ENCODE peak calls at places on chromosomes 7 and 10, in seven cellular contexts. One of them, this sample, is unnamed.

GRCh38 chr7:95395755-95396135 is 430 bp downstream of the PON3 start:
- DNase-seq in GM23248: no peak
- DNase-seq in astrocyte: no peak
- DNase-seq in GM23338: peak; percentile 11
- DNase-seq in fibroblast of lung: no peak
- DNase-seq in HCT116: no peak
- DNase-seq in A549: no peak
- DNase-seq in this sample: no peak

GRCh38 chr10:43233601-43234430 is 33.0 kb downstream of the RASGEF1A start:
- DNase-seq in A549: no peak
- DNase-seq in GM23248: no peak
- DNase-seq in GM23338: no peak
- DNase-seq in astrocyte: no peak
- DNase-seq in HCT116: no peak
- DNase-seq in fibroblast of lung: no peak
- DNase-seq in this sample: no peak

GRCh38 chr10:70197235-70197952 is 27.1 kb upstream of the SAR1A start:
- DNase-seq in astrocyte: no peak
- DNase-seq in A549: no peak
- DNase-seq in HCT116: no peak
- DNase-seq in fibroblast of lung: no peak
- DNase-seq in GM23248: no peak
- DNase-seq in GM23338: no peak
- DNase-seq in this sample: peak; percentile 17

GRCh38 chr7:41698726-41699125 is 4.2 kb downstream of the INHBA start:
- DNase-seq in A549: no peak
- DNase-seq in GM23338: peak; percentile 30
- DNase-seq in HCT116: no peak
- DNase-seq in astrocyte: peak; percentile 73
- DNase-seq in GM23248: peak; percentile 61
- DNase-seq in fibroblast of lung: peak; percentile 81
- DNase-seq in this sample: no peak

GRCh38 chr10:386751-387693 is 251.8 kb downstream of the ZMYND11 start:
- DNase-seq in astrocyte: no peak
- DNase-seq in GM23248: no peak
- DNase-seq in A549: no peak
- DNase-seq in GM23338: no peak
- DNase-seq in fibroblast of lung: no peak
- DNase-seq in HCT116: no peak
- DNase-seq in this sample: peak; percentile 10

GRCh38 chr7:116062666-116063065 is 32.1 kb upstream of the TFEC start:
- DNase-seq in GM23338: no peak
- DNase-seq in A549: no peak
- DNase-seq in astrocyte: no peak
- DNase-seq in HCT116: no peak
- DNase-seq in GM23248: no peak
- DNase-seq in fibroblast of lung: no peak
- DNase-seq in this sample: no peak

GRCh38 chr7:77353407-77353721 is 62.8 kb downstream of the GSAP start:
- DNase-seq in A549: no peak
- DNase-seq in fibroblast of lung: peak; percentile 23
- DNase-seq in HCT116: no peak
- DNase-seq in GM23248: no peak
- DNase-seq in GM23338: no peak
- DNase-seq in astrocyte: peak; percentile 18
- DNase-seq in this sample: no peak

GRCh38 chr10:79055892-79056291 is 12.9 kb upstream of the ZMIZ1 start:
- DNase-seq in astrocyte: no peak
- DNase-seq in fibroblast of lung: no peak
- DNase-seq in A549: no peak
- DNase-seq in HCT116: no peak
- DNase-seq in GM23338: no peak
- DNase-seq in GM23248: no peak
- DNase-seq in this sample: no peak

GRCh38 chr7:23545493-23545892 is 13.7 kb upstream of the TRA2A start:
- DNase-seq in astrocyte: no peak
- DNase-seq in fibroblast of lung: no peak
- DNase-seq in GM23248: no peak
- DNase-seq in A549: no peak
- DNase-seq in HCT116: no peak
- DNase-seq in GM23338: no peak
- DNase-seq in this sample: no peak

GRCh38 chr7:46725838-46726237 is 804.8 kb upstream of the IGFBP3 start:
- DNase-seq in GM23338: no peak
- DNase-seq in GM23248: peak; percentile 38
- DNase-seq in fibroblast of lung: peak; percentile 38
- DNase-seq in HCT116: no peak
- DNase-seq in astrocyte: no peak
- DNase-seq in A549: no peak
- DNase-seq in this sample: no peak

GRCh38 chr7:33774762-33775523 is 130.4 kb upstream of the BMPER start:
- DNase-seq in GM23248: peak; percentile 15
- DNase-seq in A549: no peak
- DNase-seq in astrocyte: peak; percentile 70
- DNase-seq in GM23338: no peak
- DNase-seq in HCT116: no peak
- DNase-seq in fibroblast of lung: peak; percentile 79
- DNase-seq in this sample: no peak

GRCh38 chr7:143222782-143223181 is 945 bp downstream of the TAS2R40 start:
- DNase-seq in HCT116: no peak
- DNase-seq in GM23338: no peak
- DNase-seq in fibroblast of lung: no peak
- DNase-seq in GM23248: no peak
- DNase-seq in A549: no peak
- DNase-seq in astrocyte: no peak
- DNase-seq in this sample: no peak

GRCh38 chr7:123823898-123824753 is 20.8 kb upstream of the HYAL4 start:
- DNase-seq in GM23338: no peak
- DNase-seq in HCT116: no peak
- DNase-seq in GM23248: no peak
- DNase-seq in fibroblast of lung: no peak
- DNase-seq in A549: no peak
- DNase-seq in astrocyte: no peak
- DNase-seq in this sample: no peak

GRCh38 chr10:3624367-3624766 is 160.6 kb downstream of the KLF6 start:
- DNase-seq in HCT116: no peak
- DNase-seq in astrocyte: peak; percentile 80
- DNase-seq in GM23248: peak; percentile 69
- DNase-seq in fibroblast of lung: peak; percentile 83
- DNase-seq in A549: no peak
- DNase-seq in GM23338: peak; percentile 34
- DNase-seq in this sample: no peak

GRCh38 chr7:158957921-158958471 is 101.6 kb downstream of the DYNC2I1 start:
- DNase-seq in HCT116: no peak
- DNase-seq in GM23338: peak; percentile 63
- DNase-seq in fibroblast of lung: no peak
- DNase-seq in A549: no peak
- DNase-seq in astrocyte: no peak
- DNase-seq in GM23248: no peak
- DNase-seq in this sample: no peak

GRCh38 chr10:77810446-77811335 is 115.9 kb downstream of the DLG5 start:
- DNase-seq in GM23338: no peak
- DNase-seq in astrocyte: no peak
- DNase-seq in HCT116: no peak
- DNase-seq in GM23248: no peak
- DNase-seq in A549: no peak
- DNase-seq in fibroblast of lung: no peak
- DNase-seq in this sample: no peak

GRCh38 chr10:77809336-77809735 is 117.2 kb downstream of the DLG5 start:
- DNase-seq in A549: no peak
- DNase-seq in GM23338: no peak
- DNase-seq in GM23248: no peak
- DNase-seq in astrocyte: no peak
- DNase-seq in HCT116: no peak
- DNase-seq in fibroblast of lung: no peak
- DNase-seq in this sample: no peak

GRCh38 chr10:77805676-77806075 is 120.9 kb downstream of the DLG5 start:
- DNase-seq in astrocyte: no peak
- DNase-seq in A549: no peak
- DNase-seq in fibroblast of lung: no peak
- DNase-seq in GM23338: no peak
- DNase-seq in GM23248: no peak
- DNase-seq in HCT116: no peak
- DNase-seq in this sample: no peak

GRCh38 chr10:77806511-77807157 is 119.9 kb downstream of the DLG5 start:
- DNase-seq in astrocyte: no peak
- DNase-seq in GM23248: no peak
- DNase-seq in fibroblast of lung: no peak
- DNase-seq in A549: no peak
- DNase-seq in GM23338: no peak
- DNase-seq in HCT116: no peak
- DNase-seq in this sample: no peak

DNA sequence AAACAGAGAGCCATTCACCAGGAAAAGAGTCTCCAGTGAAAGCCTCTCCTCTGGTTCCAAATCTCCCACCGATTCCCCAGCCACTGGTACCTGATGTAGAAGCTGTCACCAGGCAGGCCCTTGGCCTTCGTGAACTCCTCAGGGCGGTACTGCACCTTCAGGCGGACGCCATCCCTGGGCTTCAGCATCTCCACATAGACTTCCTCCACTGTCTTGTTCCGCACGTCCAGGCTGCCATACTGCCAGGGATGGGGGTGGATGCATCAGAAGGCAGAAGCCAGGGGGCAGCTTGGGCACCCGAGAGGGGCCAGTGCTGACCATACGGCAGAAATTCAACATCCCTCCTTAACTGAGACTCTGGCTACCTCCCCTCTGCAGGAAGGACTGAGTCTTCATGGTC is 118.8 kb downstream of the DLG5 start:
- DNase-seq in astrocyte: no peak
- DNase-seq in HCT116: no peak
- DNase-seq in GM23248: no peak
- DNase-seq in A549: no peak
- DNase-seq in fibroblast of lung: no peak
- DNase-seq in GM23338: no peak
- DNase-seq in this sample: no peak
- H3K4me2 ChIP-seq in astrocyte: no peak overlapping the region
- H3K4me2 ChIP-seq in HCT116: no peak overlapping the region
- H3K4me2 ChIP-seq in GM23248: no peak overlapping the region
- H3K4me2 ChIP-seq in A549: no peak overlapping the region
- H3K4me2 ChIP-seq in fibroblast of lung: no peak overlapping the region
- H3K4me2 ChIP-seq in GM23338: no peak overlapping the region
- H3K4me2 ChIP-seq in this sample: no peak overlapping the region

DNA sequence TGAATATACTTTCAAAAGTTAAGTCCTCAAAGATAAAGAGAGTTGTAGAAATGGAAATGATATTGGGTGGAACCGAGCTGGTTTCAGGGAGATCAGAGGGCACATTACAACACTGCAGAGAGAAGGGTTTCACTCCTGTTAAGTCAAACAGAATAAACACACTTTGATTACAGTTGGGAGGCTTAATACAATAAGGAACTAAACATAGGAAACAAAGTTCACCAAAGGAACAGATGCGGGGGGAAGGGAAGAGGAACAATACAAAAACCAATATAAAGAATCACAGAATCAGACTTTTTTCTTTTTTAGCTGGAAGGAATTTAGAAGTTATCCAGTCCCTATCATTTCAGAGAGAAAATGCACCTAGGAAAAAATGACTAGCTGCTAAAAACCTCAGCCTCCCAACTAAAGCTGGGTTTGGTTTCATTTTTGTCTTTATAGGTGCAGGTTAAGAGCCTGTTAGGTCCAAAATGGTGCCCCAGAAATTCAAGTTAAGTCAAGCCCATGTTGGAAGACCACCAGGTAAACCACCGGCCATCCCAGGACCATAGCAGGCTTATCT is 81.9 kb downstream of the DNMBP start:
- DNase-seq in GM23338: no peak
- DNase-seq in HCT116: no peak
- DNase-seq in fibroblast of lung: peak; percentile 29
- DNase-seq in GM23248: no peak
- DNase-seq in A549: peak; percentile 36
- DNase-seq in astrocyte: no peak
- DNase-seq in this sample: no peak
- H3K4me1 ChIP-seq in GM23338: peaks cover 23% of the 10 kb centered on the region
- H3K4me1 ChIP-seq in HCT116: peaks cover 89% of the 10 kb centered on the region
- H3K4me1 ChIP-seq in fibroblast of lung: peaks cover 19% of the 10 kb centered on the region
- H3K4me1 ChIP-seq in GM23248: peaks cover 30% of the 10 kb centered on the region
- H3K4me1 ChIP-seq in A549: peaks cover 67% of the 10 kb centered on the region
- H3K4me1 ChIP-seq in astrocyte: peaks cover 38% of the 10 kb centered on the region
- H3K4me1 ChIP-seq in this sample: no peaks in the 10 kb centered on the region

DNA sequence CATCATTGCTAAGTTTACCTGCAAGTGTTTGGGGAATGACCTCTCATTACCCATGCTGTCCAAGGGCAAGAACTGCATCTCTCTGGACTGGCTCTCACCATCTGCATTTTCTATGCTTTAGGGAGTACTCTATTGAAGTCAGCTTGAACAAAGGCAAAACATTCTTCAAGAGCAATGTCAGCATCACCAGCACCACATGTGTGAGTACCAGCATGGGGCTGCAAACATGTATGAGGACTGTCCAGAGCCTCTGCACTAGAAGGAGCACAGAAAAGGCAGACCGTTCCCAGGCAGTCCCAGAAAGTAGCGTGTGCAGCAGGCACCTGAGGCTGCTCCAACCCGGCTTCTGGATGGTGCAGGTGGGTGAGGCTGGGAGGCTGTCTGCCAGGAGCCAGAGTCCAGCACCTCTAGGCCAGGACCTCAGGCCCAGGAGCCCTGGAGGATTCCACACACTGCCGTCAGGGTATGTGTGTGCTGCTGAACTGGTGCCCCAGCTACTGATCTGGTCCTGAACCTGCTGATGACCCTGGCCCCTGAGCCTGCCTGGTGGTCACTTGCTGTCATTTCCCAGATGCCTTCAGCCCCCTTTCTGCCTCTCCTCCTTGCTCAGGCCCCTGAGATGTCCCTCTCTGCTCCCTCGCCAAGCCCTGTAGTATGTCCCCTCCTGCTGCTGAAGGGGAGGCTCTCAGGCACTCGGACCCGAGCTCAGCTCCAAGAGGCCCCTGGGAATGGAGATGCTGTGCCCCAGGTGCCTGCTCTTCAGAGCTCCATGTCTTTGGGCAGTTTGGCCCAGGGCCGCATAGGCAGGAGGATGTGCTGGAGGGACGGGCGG is 20.7 kb downstream of the ANTXRL start:
- DNase-seq in A549: no peak
- DNase-seq in fibroblast of lung: no peak
- DNase-seq in astrocyte: no peak
- DNase-seq in GM23248: no peak
- DNase-seq in HCT116: no peak
- DNase-seq in GM23338: no peak
- DNase-seq in this sample: no peak
- H3K4me2 ChIP-seq in A549: no peak overlapping the region
- H3K4me2 ChIP-seq in fibroblast of lung: no peak overlapping the region
- H3K4me2 ChIP-seq in astrocyte: no peak overlapping the region
- H3K4me2 ChIP-seq in GM23248: no peak overlapping the region
- H3K4me2 ChIP-seq in HCT116: no peak overlapping the region
- H3K4me2 ChIP-seq in GM23338: no peak overlapping the region
- H3K4me2 ChIP-seq in this sample: no peak overlapping the region

GRCh38 chr10:132448248-132448731 is 51.3 kb downstream of the PWWP2B start:
- DNase-seq in GM23248: peak; percentile 28
- DNase-seq in GM23338: peak; percentile 79
- DNase-seq in A549: peak; percentile 91
- DNase-seq in astrocyte: no peak
- DNase-seq in fibroblast of lung: no peak
- DNase-seq in HCT116: peak; percentile 54
- DNase-seq in this sample: peak; percentile 43
- H3K4me1 ChIP-seq in GM23248: no peaks in the 10 kb centered on the region
- H3K4me1 ChIP-seq in GM23338: peaks cover 17% of the 10 kb centered on the region
- H3K4me1 ChIP-seq in A549: peaks cover 86% of the 10 kb centered on the region
- H3K4me1 ChIP-seq in astrocyte: peaks cover 17% of the 10 kb centered on the region
- H3K4me1 ChIP-seq in fibroblast of lung: no peaks in the 10 kb centered on the region
- H3K4me1 ChIP-seq in HCT116: peaks cover 43% of the 10 kb centered on the region
- H3K4me1 ChIP-seq in this sample: peaks cover 50% of the 10 kb centered on the region